ENCODE peak calls at places on chromosome 17, in five cellular contexts. K is adrenal gland, T is tibial nerve, R is body of pancreas, V is transverse colon. Q is an unnamed sample.

GRCh38 chr17:12990041-12990808 is 27.6 kb downstream of the ELAC2 start:
- DNase-seq in K (no peak), V (no peak), T (no peak), R (no peak), Q (no peak)

GRCh38 chr17:73166731-73167581 is 2.1 kb downstream of the SSTR2 start:
- DNase-seq in K (no peak), T (no peak), V (no peak), R (no peak), Q (peak)

GRCh38 chr17:59413014-59413725 is 81.7 kb downstream of the YPEL2 start:
- DNase-seq in V (no peak), R (no peak), K (no peak), T (no peak), Q (no peak)

GRCh38 chr17:30021708-30022317 is 80.4 kb downstream of the EFCAB5 start:
- DNase-seq in R (peak), V (no peak), T (peak), K (peak), Q (peak)

GRCh38 chr17:6303664-6304063 is 131.3 kb downstream of the AIPL1 start:
- DNase-seq in V (no peak), R (no peak), K (peak), T (no peak), Q (peak)

GRCh38 chr17:7348478-7349242 is 3.3 kb upstream of the KCTD11 start:
- DNase-seq in T (no peak), R (no peak), V (no peak), K (peak), Q (no peak)

GRCh38 chr17:74631468-74632195 is 8.1 kb upstream of the CD300E start:
- DNase-seq in R (no peak), K (peak), V (no peak), T (no peak), Q (no peak)

GRCh38 chr17:78369791-78370381 is 8.6 kb upstream of the PGS1 start:
- DNase-seq in K (no peak), V (no peak), T (no peak), R (no peak), Q (no peak)

GRCh38 chr17:78390241-78391050 is 12.0 kb downstream of the PGS1 start:
- DNase-seq in V (no peak), K (peak), T (no peak), R (no peak), Q (peak)

GRCh38 chr17:53390575-53390974 is 432.2 kb upstream of the KIF2B start:
- DNase-seq in V (no peak), T (no peak), R (no peak), K (no peak), Q (no peak)

GRCh38 chr17:57211543-57211942 is 44.8 kb upstream of the MSI2 start:
- DNase-seq in V (no peak), K (no peak), T (no peak), R (no peak), Q (peak)

GRCh38 chr17:8019161-8019560 is 16.7 kb downstream of the GUCY2D start:
- DNase-seq in T (no peak), R (no peak), K (no peak), V (no peak), Q (no peak)

GRCh38 chr17:67441052-67441738 is 64.1 kb downstream of the PITPNC1 start:
- DNase-seq in R (no peak), V (peak), T (no peak), K (peak), Q (peak)

GRCh38 chr17:38891441-38891840 is 21.6 kb downstream of the LASP1 start:
- DNase-seq in T (no peak), K (no peak), V (no peak), R (no peak), Q (no peak)

GRCh38 chr17:68184816-68185436 is 62.9 kb upstream of the AMZ2 start:
- DNase-seq in K (no peak), T (no peak), V (no peak), R (no peak), Q (no peak)

GRCh38 chr17:17206913-17207368 is 808 bp upstream of the PLD6 start:
- DNase-seq in K (no peak), T (peak), V (no peak), R (no peak), Q (no peak)

GRCh38 chr17:34393401-34393800 is 30.4 kb upstream of the CCL1 start:
- DNase-seq in T (no peak), V (no peak), R (no peak), K (no peak), Q (no peak)

GRCh38 chr17:17075037-17075755 is 32.9 kb downstream of the MPRIP start:
- DNase-seq in R (no peak), T (peak), K (peak), V (no peak), Q (no peak)

GRCh38 chr17:48598727-48599126 is 5.1 kb upstream of the HOXB5 start:
- DNase-seq in T (no peak), K (no peak), V (no peak), R (no peak), Q (no peak)

GRCh38 chr17:48600244-48601098 is 4.3 kb downstream of the HOXB6 start:
- DNase-seq in R (no peak), K (no peak), V (peak), T (no peak), Q (no peak)

GRCh38 chr17:48601528-48602430 is 3.0 kb downstream of the HOXB6 start:
- DNase-seq in T (no peak), R (no peak), K (no peak), V (peak), Q (no peak)

GRCh38 chr17:48599373-48599772 is 5.4 kb downstream of the HOXB6 start:
- DNase-seq in T (no peak), V (no peak), R (no peak), K (no peak), Q (no peak)

GRCh38 chr17:48601184-48601527 is 3.6 kb downstream of the HOXB6 start:
- DNase-seq in K (no peak), V (no peak), T (no peak), R (no peak), Q (no peak)
- TF ChIP-seq POLR2A in K (no peak), V (no peak), T (no peak), R (no peak), Q (no peak)

DNA sequence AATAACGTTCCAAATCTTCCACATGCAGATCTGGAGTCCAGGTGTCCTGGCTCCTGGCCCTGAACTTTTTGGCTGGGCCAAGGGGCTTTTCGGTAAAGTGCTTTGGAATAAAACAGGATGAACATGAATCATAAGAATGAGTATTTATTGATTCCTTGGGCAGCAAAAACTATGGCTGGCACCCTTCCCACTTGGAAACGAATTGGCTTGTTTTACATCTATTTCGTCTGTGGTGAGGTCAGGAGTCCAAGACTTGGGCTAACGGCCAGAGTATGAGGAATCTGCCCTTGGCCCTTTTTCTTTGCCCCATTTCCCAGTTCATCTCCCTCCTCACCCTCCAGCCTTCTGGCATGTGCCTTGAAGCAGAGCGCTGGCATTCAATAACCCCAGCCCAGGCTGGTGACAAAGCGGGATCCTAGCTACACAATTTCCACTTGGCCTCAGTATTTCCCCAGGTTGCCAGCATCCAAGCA is 4.1 kb upstream of the UBTF start:
- DNase-seq in V (peak), T (peak), K (peak), R (peak), Q (peak)
- TF ChIP-seq POLR2A in V (no peak), T (no peak), K (peak), R (peak), Q (peak)

GRCh38 chr17:40323317-40323716 is 14.3 kb downstream of the RARA start:
- DNase-seq in V (no peak), R (no peak), T (no peak), K (no peak), Q (no peak)

GRCh38 chr17:40323731-40324650 is 15.0 kb downstream of the RARA start:
- DNase-seq in K (peak), V (peak), T (peak), R (no peak), Q (no peak)

GRCh38 chr17:40321502-40322416 is 12.8 kb downstream of the RARA start:
- DNase-seq in R (no peak), V (peak), K (no peak), T (no peak), Q (no peak)

GRCh38 chr17:40320771-40321501 is 12.0 kb downstream of the RARA start:
- DNase-seq in K (no peak), V (peak), T (peak), R (no peak), Q (no peak)

DNA sequence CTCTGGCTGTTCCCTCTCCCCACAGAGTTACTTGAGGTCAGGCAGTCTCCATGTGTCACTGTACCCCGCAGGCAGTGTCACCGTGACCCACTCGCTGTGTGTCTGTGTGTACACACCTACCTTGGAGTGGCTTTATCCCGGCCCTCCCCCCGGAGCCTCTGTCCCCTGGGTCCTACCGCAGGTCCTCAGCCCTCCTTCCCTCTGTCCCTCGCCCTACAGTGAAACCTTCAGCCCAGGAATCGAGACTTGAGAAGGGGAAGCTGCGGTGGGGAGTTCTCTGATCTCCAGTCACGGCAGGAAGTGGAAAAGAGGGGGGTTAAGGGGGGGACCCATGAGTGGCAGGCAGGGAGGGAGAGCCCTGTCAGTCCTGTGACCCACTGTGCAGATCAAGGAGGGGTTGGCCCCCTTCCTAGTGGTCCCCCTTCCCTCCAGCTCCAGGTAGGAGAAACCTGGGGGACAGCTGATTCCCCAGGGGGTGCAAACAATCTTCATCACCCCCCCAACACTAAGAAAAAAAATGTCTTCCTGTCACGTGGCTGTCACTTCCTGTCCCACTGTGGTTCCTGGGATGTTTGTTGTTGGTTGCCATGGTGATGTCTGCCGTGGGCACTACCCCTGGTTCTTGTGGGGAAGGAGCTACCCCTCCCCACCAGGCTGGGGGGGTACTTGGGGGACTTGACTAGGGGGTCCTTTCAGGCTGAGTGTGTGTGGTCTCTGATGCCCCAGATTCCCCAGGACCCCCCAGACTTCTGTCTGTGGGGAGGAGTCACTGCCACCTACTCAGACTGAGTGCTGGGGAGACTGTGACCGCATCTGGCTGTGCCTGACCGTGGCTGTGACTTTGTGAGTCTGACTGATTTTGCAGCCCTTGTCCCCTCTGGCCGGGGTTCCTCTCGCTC is 13.7 kb downstream of the RARA start:
- DNase-seq in R (no peak), T (peak), K (peak), V (peak), Q (no peak)
- TF ChIP-seq POLR2A in R (peak), T (no peak), K (peak), V (peak), Q (no peak)

GRCh38 chr17:3690094-3690715 is 5.8 kb downstream of the P2RX5 start:
- DNase-seq in R (no peak), T (no peak), K (no peak), V (no peak), Q (no peak)
- TF ChIP-seq POLR2A in R (no peak), T (no peak), K (no peak), V (no peak), Q (no peak)

GRCh38 chr17:41811549-41812175 is at the start of gene P3H4:
- DNase-seq in T (peak), K (peak), R (peak), V (peak), Q (peak)
- TF ChIP-seq POLR2A in T (no peak), K (peak), R (peak), V (peak), Q (peak)

GRCh38 chr17:75645889-75646625 is 12.8 kb downstream of the SMIM5 start:
- DNase-seq in K (no peak), V (peak), R (peak), T (no peak), Q (no peak)
- TF ChIP-seq POLR2A in K (no peak), V (peak), R (peak), T (no peak), Q (no peak)

GRCh38 chr17:80927791-80928216 is 63.8 kb upstream of the CHMP6 start:
- DNase-seq in T (no peak), K (no peak), V (no peak), R (no peak), Q (no peak)

GRCh38 chr17:80930335-80931040 is 61.2 kb upstream of the CHMP6 start:
- DNase-seq in R (no peak), T (no peak), V (no peak), K (no peak), Q (no peak)

GRCh38 chr17:80926601-80927250 is 64.9 kb upstream of the CHMP6 start:
- DNase-seq in T (no peak), R (no peak), V (no peak), K (peak), Q (no peak)

GRCh38 chr17:80931421-80932265 is 60.0 kb upstream of the CHMP6 start:
- DNase-seq in V (no peak), R (no peak), K (no peak), T (no peak), Q (peak)

DNA sequence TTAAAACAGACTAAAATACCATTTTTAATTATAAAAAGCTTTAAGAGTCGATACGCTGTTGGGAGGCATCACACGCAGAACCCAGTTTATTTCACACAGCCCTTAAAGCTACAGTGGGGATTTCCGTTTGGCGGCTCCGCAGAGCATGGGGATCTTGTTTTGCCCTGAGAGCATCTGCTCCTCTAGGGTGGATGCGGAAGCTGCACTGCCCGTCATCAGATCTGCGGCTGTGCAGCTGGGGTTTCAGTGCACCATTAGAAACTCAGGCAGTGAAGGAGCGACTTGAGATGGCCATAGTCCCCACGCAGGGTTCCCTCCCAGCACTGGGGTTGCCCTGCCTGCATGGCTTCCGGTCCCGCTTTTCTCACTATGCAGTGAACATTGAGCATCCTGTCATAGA is 62.2 kb upstream of the CHMP6 start:
- DNase-seq in R (no peak), K (no peak), T (no peak), V (no peak), Q (no peak)
- TF ChIP-seq POLR2A in R (no peak), K (no peak), T (no peak), V (no peak), Q (no peak)

DNA sequence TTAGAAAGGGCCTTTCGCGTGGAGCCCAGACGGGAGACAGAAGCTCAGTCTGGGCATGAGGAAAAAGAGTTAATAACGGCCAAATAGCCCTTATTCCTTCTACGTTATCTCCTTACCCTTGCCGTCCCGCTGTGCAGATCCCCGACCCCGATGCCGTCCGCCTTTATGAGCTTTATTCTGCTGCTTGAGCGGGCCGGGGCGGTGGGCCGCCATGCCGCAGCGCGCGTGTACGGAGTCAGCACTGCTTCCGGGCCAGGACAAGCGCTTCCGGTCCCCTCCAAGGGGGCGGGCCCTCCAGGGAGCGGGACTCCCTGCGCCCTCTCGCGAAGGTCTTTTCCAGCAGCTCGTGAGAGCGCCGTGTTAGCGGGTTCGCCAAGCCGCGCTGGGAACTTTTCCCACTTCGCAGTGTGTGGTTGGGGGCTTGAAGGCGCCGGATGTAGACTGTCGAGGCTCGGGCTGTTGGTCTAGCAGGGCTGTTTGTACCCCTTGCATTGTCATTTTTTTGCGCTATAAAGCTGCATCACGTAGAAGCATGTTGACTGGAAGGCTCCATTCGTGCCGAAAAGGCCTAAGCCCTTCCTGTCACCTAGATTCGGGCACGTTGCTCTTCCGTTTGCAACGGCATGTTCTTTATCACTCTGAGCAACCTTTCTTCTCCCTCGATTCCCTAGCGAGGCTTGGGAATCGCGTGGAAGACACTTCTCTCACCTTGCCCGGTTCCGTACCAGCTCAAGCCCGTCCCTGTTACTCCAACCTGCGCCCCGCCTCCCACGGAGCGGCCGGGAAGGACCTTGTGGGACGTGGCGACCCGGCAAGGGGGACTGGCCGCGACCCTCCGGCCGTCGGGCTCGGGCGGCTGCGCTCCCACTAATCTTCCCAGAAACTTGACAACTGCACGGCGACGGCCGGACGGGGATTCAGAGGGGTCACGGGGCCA is at the start of gene TSR1:
- DNase-seq in V (peak), K (peak), T (peak), R (peak), Q (peak)
- TF ChIP-seq POLR2A in V (peak), K (peak), T (peak), R (peak), Q (peak)

DNA sequence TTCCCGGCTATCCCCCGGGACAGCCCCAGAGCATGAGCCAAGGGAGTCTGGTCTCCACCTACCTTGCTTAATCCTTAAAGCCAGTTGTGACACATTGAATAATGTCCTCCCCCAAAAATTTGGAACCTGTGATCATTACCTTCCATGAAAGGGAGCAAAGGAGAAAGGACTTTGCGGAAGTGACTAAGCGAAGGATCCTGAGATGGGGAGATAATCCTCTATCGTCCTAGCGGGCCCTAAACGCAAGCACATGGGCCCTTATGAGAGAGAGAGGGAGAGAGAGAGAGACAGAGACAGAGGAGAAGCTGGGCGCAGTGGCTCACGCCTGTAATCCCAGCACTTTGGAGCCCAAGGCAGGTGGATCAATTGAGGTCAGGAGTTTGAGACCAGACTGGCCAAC is 9.5 kb downstream of the SPPL2C start:
- DNase-seq in R (no peak), V (no peak), T (no peak), K (no peak), Q (no peak)
- TF ChIP-seq POLR2A in R (no peak), V (no peak), T (no peak), K (no peak), Q (no peak)

GRCh38 chr17:35866356-35866950 is 2.2 kb downstream of the HEATR9 start:
- DNase-seq in V (no peak), K (peak), R (no peak), T (no peak), Q (no peak)
- TF ChIP-seq POLR2A in V (no peak), K (no peak), R (no peak), T (no peak), Q (no peak)

Q was measured in H54.